ENCODE peak calls at places on chromosome 9, in five cellular contexts. One of them, this sample, is unnamed.

GRCh38 chr9:21326526-21327139 is 8.6 kb downstream of the KLHL9 start:
- DNase-seq in endodermal cell: no peak
- DNase-seq in skeletal muscle cell: peak; percentile 9
- DNase-seq in cardiac muscle cell: peak; percentile 65
- DNase-seq in fibroblast of the aortic adventitia: peak; percentile 64
- DNase-seq in this sample: no peak

GRCh38 chr9:132094314-132094791 is 14.7 kb upstream of the MED27 start:
- DNase-seq in endodermal cell: no peak
- DNase-seq in skeletal muscle cell: peak; percentile 63
- DNase-seq in cardiac muscle cell: no peak
- DNase-seq in fibroblast of the aortic adventitia: peak; percentile 95
- DNase-seq in this sample: peak; percentile 58

GRCh38 chr9:110526426-110526825 is 53.1 kb downstream of the SVEP1 start:
- DNase-seq in endodermal cell: no peak
- DNase-seq in skeletal muscle cell: peak; percentile 87
- DNase-seq in cardiac muscle cell: no peak
- DNase-seq in fibroblast of the aortic adventitia: peak; percentile 89
- DNase-seq in this sample: no peak

GRCh38 chr9:15856591-15856990 is 303.7 kb downstream of the CCDC171 start:
- DNase-seq in endodermal cell: no peak
- DNase-seq in skeletal muscle cell: peak; percentile 16
- DNase-seq in cardiac muscle cell: no peak
- DNase-seq in fibroblast of the aortic adventitia: peak; percentile 68
- DNase-seq in this sample: no peak

GRCh38 chr9:4859035-4859434 is 66.3 kb downstream of the RCL1 start:
- DNase-seq in endodermal cell: no peak
- DNase-seq in skeletal muscle cell: no peak
- DNase-seq in cardiac muscle cell: no peak
- DNase-seq in fibroblast of the aortic adventitia: no peak
- DNase-seq in this sample: no peak

GRCh38 chr9:137434498-137435380 is 6.4 kb downstream of the ENTPD8 start:
- DNase-seq in endodermal cell: no peak
- DNase-seq in skeletal muscle cell: no peak
- DNase-seq in cardiac muscle cell: no peak
- DNase-seq in fibroblast of the aortic adventitia: no peak
- DNase-seq in this sample: no peak

GRCh38 chr9:99948896-99949295 is 42.4 kb downstream of the STX17 start:
- DNase-seq in endodermal cell: no peak
- DNase-seq in skeletal muscle cell: no peak
- DNase-seq in cardiac muscle cell: no peak
- DNase-seq in fibroblast of the aortic adventitia: peak; percentile 53
- DNase-seq in this sample: peak; percentile 6

GRCh38 chr9:89888677-89889076 is 283.9 kb downstream of the GADD45G start:
- DNase-seq in endodermal cell: peak; percentile 19
- DNase-seq in skeletal muscle cell: no peak
- DNase-seq in cardiac muscle cell: no peak
- DNase-seq in fibroblast of the aortic adventitia: no peak
- DNase-seq in this sample: no peak

GRCh38 chr9:69835412-69836080 is 14.9 kb downstream of the CFAP95 start:
- DNase-seq in endodermal cell: no peak
- DNase-seq in skeletal muscle cell: no peak
- DNase-seq in cardiac muscle cell: no peak
- DNase-seq in fibroblast of the aortic adventitia: no peak
- DNase-seq in this sample: no peak

GRCh38 chr9:36401897-36402480 is 1.9 kb upstream of the RNF38 start:
- DNase-seq in endodermal cell: no peak
- DNase-seq in skeletal muscle cell: no peak
- DNase-seq in cardiac muscle cell: no peak
- DNase-seq in fibroblast of the aortic adventitia: no peak
- DNase-seq in this sample: no peak

GRCh38 chr9:86788456-86788855 is 158.8 kb downstream of the GAS1 start:
- DNase-seq in endodermal cell: no peak
- DNase-seq in skeletal muscle cell: no peak
- DNase-seq in cardiac muscle cell: no peak
- DNase-seq in fibroblast of the aortic adventitia: no peak
- DNase-seq in this sample: peak; percentile 22

GRCh38 chr9:133961226-133962165 is 30.6 kb downstream of the VAV2 start:
- DNase-seq in endodermal cell: no peak
- DNase-seq in skeletal muscle cell: no peak
- DNase-seq in cardiac muscle cell: no peak
- DNase-seq in fibroblast of the aortic adventitia: no peak
- DNase-seq in this sample: no peak

GRCh38 chr9:107274096-107274495 is 9.0 kb upstream of the RAD23B start:
- DNase-seq in endodermal cell: no peak
- DNase-seq in skeletal muscle cell: no peak
- DNase-seq in cardiac muscle cell: no peak
- DNase-seq in fibroblast of the aortic adventitia: no peak
- DNase-seq in this sample: no peak

GRCh38 chr9:2059131-2059929 is 44.2 kb downstream of the SMARCA2 start:
- DNase-seq in endodermal cell: no peak
- DNase-seq in skeletal muscle cell: no peak
- DNase-seq in cardiac muscle cell: no peak
- DNase-seq in fibroblast of the aortic adventitia: no peak
- DNase-seq in this sample: no peak

GRCh38 chr9:31136524-31136923 is 1247.9 kb upstream of the ACO1 start:
- DNase-seq in endodermal cell: no peak
- DNase-seq in skeletal muscle cell: no peak
- DNase-seq in cardiac muscle cell: no peak
- DNase-seq in fibroblast of the aortic adventitia: no peak
- DNase-seq in this sample: no peak

GRCh38 chr9:104263942-104264341 is 169.8 kb downstream of the SMC2 start:
- DNase-seq in endodermal cell: no peak
- DNase-seq in skeletal muscle cell: no peak
- DNase-seq in cardiac muscle cell: no peak
- DNase-seq in fibroblast of the aortic adventitia: no peak
- DNase-seq in this sample: no peak

GRCh38 chr9:136448655-136449054 is 9.0 kb upstream of the INPP5E start:
- DNase-seq in endodermal cell: no peak
- DNase-seq in skeletal muscle cell: no peak
- DNase-seq in cardiac muscle cell: no peak
- DNase-seq in fibroblast of the aortic adventitia: no peak
- DNase-seq in this sample: no peak

DNA sequence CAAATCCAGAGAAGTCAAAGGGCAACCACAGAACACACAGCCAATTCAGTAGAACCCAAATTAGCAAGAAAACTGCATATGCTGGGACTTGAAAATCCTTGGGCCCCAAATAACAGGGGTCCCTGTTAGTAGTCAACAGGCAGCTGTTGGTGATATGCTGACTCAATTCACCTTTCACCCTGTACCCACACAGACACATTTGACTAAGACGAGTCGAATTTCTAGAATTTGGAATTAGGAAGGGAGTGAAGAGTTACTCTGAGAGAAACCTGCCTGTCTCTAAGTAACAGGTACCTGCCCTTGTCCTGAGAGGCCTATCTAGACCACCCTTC is 817 bp upstream of the VCP start:
- DNase-seq in endodermal cell: no peak
- DNase-seq in skeletal muscle cell: no peak
- DNase-seq in cardiac muscle cell: no peak
- DNase-seq in fibroblast of the aortic adventitia: no peak
- DNase-seq in this sample: no peak
- H3K4me3 ChIP-seq in endodermal cell: peak overlapping the region; percentile 59
- H3K4me3 ChIP-seq in skeletal muscle cell: peak overlapping the region; percentile 30
- H3K4me3 ChIP-seq in cardiac muscle cell: no peak overlapping the region
- H3K4me3 ChIP-seq in fibroblast of the aortic adventitia: peak overlapping the region; percentile 42
- H3K4me3 ChIP-seq in this sample: no peak overlapping the region

DNA sequence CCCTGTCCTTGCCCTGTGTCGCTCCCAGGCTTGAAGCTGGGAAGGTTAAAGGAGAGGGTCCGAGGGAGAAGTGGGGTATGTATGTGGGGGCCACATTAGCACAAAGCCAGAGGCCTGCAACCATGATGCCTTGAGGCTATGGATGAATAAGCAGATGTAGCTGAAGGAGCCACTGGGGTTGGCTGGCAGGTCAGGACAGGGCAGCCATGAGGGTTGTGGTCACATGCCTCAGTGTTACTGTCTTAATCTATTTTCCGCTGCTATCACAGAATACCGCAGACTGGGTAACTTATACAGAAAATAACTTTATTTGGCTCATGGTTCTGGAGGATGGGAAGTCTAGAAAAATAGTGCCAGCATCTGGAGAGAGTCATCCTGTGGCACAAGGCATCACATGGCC is 9.2 kb upstream of the GRHPR start:
- DNase-seq in endodermal cell: no peak
- DNase-seq in skeletal muscle cell: no peak
- DNase-seq in cardiac muscle cell: no peak
- DNase-seq in fibroblast of the aortic adventitia: no peak
- DNase-seq in this sample: no peak
- H3K4me3 ChIP-seq in endodermal cell: no peak overlapping the region
- H3K4me3 ChIP-seq in skeletal muscle cell: no peak overlapping the region
- H3K4me3 ChIP-seq in cardiac muscle cell: no peak overlapping the region
- H3K4me3 ChIP-seq in fibroblast of the aortic adventitia: no peak overlapping the region
- H3K4me3 ChIP-seq in this sample: no peak overlapping the region

GRCh38 chr9:129595323-129595741 is 25.6 kb downstream of the C9orf50 start:
- DNase-seq in endodermal cell: no peak
- DNase-seq in skeletal muscle cell: peak; percentile 33
- DNase-seq in cardiac muscle cell: no peak
- DNase-seq in fibroblast of the aortic adventitia: no peak
- DNase-seq in this sample: no peak

GRCh38 chr9:129595903-129596540 is 24.9 kb downstream of the C9orf50 start:
- DNase-seq in endodermal cell: no peak
- DNase-seq in skeletal muscle cell: no peak
- DNase-seq in cardiac muscle cell: no peak
- DNase-seq in fibroblast of the aortic adventitia: no peak
- DNase-seq in this sample: no peak

GRCh38 chr9:129596541-129597328 is 24.2 kb downstream of the C9orf50 start:
- DNase-seq in endodermal cell: peak; percentile 93
- DNase-seq in skeletal muscle cell: peak; percentile 67
- DNase-seq in cardiac muscle cell: peak; percentile 73
- DNase-seq in fibroblast of the aortic adventitia: peak; percentile 54
- DNase-seq in this sample: peak; percentile 55

GRCh38 chr9:129597355-129598088 is 23.4 kb downstream of the C9orf50 start:
- DNase-seq in endodermal cell: peak; percentile 88
- DNase-seq in skeletal muscle cell: no peak
- DNase-seq in cardiac muscle cell: peak; percentile 71
- DNase-seq in fibroblast of the aortic adventitia: peak; percentile 55
- DNase-seq in this sample: no peak

GRCh38 chr9:129598089-129598596 is 22.8 kb downstream of the C9orf50 start:
- DNase-seq in endodermal cell: no peak
- DNase-seq in skeletal muscle cell: no peak
- DNase-seq in cardiac muscle cell: no peak
- DNase-seq in fibroblast of the aortic adventitia: no peak
- DNase-seq in this sample: no peak
- H3K4me3 ChIP-seq in endodermal cell: peak overlapping the region; percentile 75
- H3K4me3 ChIP-seq in skeletal muscle cell: peak overlapping the region; percentile 46
- H3K4me3 ChIP-seq in cardiac muscle cell: no peak overlapping the region
- H3K4me3 ChIP-seq in fibroblast of the aortic adventitia: no peak overlapping the region
- H3K4me3 ChIP-seq in this sample: peak overlapping the region; percentile 52

GRCh38 chr9:114098021-114098659 is 952 bp downstream of the KIF12 start:
- DNase-seq in endodermal cell: peak; percentile 93
- DNase-seq in skeletal muscle cell: no peak
- DNase-seq in cardiac muscle cell: peak; percentile 69
- DNase-seq in fibroblast of the aortic adventitia: no peak
- DNase-seq in this sample: no peak
- H3K4me3 ChIP-seq in endodermal cell: peak overlapping the region; percentile 75
- H3K4me3 ChIP-seq in skeletal muscle cell: peak overlapping the region; percentile 44
- H3K4me3 ChIP-seq in cardiac muscle cell: peak overlapping the region; percentile 38
- H3K4me3 ChIP-seq in fibroblast of the aortic adventitia: peak overlapping the region; percentile 50
- H3K4me3 ChIP-seq in this sample: peak overlapping the region; percentile 31

GRCh38 chr9:121699271-121700164 is 48.1 kb downstream of the DAB2IP start:
- DNase-seq in endodermal cell: peak; percentile 85
- DNase-seq in skeletal muscle cell: no peak
- DNase-seq in cardiac muscle cell: no peak
- DNase-seq in fibroblast of the aortic adventitia: peak; percentile 40
- DNase-seq in this sample: no peak
- H3K4me3 ChIP-seq in endodermal cell: peak overlapping the region; percentile 77
- H3K4me3 ChIP-seq in skeletal muscle cell: peak overlapping the region; percentile 71
- H3K4me3 ChIP-seq in cardiac muscle cell: peak overlapping the region; percentile 26
- H3K4me3 ChIP-seq in fibroblast of the aortic adventitia: peak overlapping the region; percentile 79
- H3K4me3 ChIP-seq in this sample: peak overlapping the region; percentile 61

GRCh38 chr9:615756-616155 is 225.7 kb upstream of the DMRT1 start:
- DNase-seq in endodermal cell: no peak
- DNase-seq in skeletal muscle cell: no peak
- DNase-seq in cardiac muscle cell: no peak
- DNase-seq in fibroblast of the aortic adventitia: no peak
- DNase-seq in this sample: no peak

GRCh38 chr9:616694-617093 is 224.8 kb upstream of the DMRT1 start:
- DNase-seq in endodermal cell: no peak
- DNase-seq in skeletal muscle cell: no peak
- DNase-seq in cardiac muscle cell: no peak
- DNase-seq in fibroblast of the aortic adventitia: no peak
- DNase-seq in this sample: no peak

GRCh38 chr9:617441-618085 is 223.9 kb upstream of the DMRT1 start:
- DNase-seq in endodermal cell: peak; percentile 58
- DNase-seq in skeletal muscle cell: no peak
- DNase-seq in cardiac muscle cell: peak; percentile 36
- DNase-seq in fibroblast of the aortic adventitia: peak; percentile 23
- DNase-seq in this sample: no peak

GRCh38 chr9:613771-614347 is 227.6 kb upstream of the DMRT1 start:
- DNase-seq in endodermal cell: peak; percentile 90
- DNase-seq in skeletal muscle cell: peak; percentile 72
- DNase-seq in cardiac muscle cell: peak; percentile 68
- DNase-seq in fibroblast of the aortic adventitia: peak; percentile 93
- DNase-seq in this sample: peak; percentile 89

GRCh38 chr9:614421-614820 is 227.1 kb upstream of the DMRT1 start:
- DNase-seq in endodermal cell: no peak
- DNase-seq in skeletal muscle cell: no peak
- DNase-seq in cardiac muscle cell: no peak
- DNase-seq in fibroblast of the aortic adventitia: no peak
- DNase-seq in this sample: no peak
- H3K4me3 ChIP-seq in endodermal cell: no peak overlapping the region
- H3K4me3 ChIP-seq in skeletal muscle cell: no peak overlapping the region
- H3K4me3 ChIP-seq in cardiac muscle cell: no peak overlapping the region
- H3K4me3 ChIP-seq in fibroblast of the aortic adventitia: no peak overlapping the region
- H3K4me3 ChIP-seq in this sample: no peak overlapping the region

GRCh38 chr9:76692448-76693129 is 71.6 kb upstream of the PCA3 start:
- DNase-seq in endodermal cell: peak; percentile 53
- DNase-seq in skeletal muscle cell: no peak
- DNase-seq in cardiac muscle cell: no peak
- DNase-seq in fibroblast of the aortic adventitia: no peak
- DNase-seq in this sample: no peak
- H3K4me3 ChIP-seq in endodermal cell: peak overlapping the region; percentile 68
- H3K4me3 ChIP-seq in skeletal muscle cell: no peak overlapping the region
- H3K4me3 ChIP-seq in cardiac muscle cell: peak overlapping the region; percentile 32
- H3K4me3 ChIP-seq in fibroblast of the aortic adventitia: no peak overlapping the region
- H3K4me3 ChIP-seq in this sample: no peak overlapping the region

This sample was measured in brain microvascular endothelial cell.